ENCODE peak calls at places on chromosomes 3 and 15, in eight cellular contexts. G is cardiac muscle cell; W is effector memory CD4-positive, alpha-beta T cell; J is right cardiac atrium; D is A549; H is heart left ventricle; X is ovary; K is aorta. B is an unnamed sample.

GRCh38 chr15:48875241-48875640 is 2.7 kb upstream of the EID1 start:
- DNase-seq in G (no peak), W (no peak), J (no peak), D (no peak), H (no peak), X (no peak), K (no peak), B (no peak)

GRCh38 chr3:140941090-140941433 is 574 bp upstream of the SLC25A36 start:
- DNase-seq in G (no peak), W (no peak), J (no peak), D (no peak), H (no peak), X (no peak), K (no peak), B (no peak)

GRCh38 chr3:178384302-178384939 is 151.8 kb upstream of the KCNMB2 start:
- DNase-seq in G (peak; percentile 56), W (no peak), J (no peak), D (no peak), H (no peak), X (no peak), K (no peak), B (no peak)

GRCh38 chr15:84878504-84878903 is 6.0 kb upstream of the SLC28A1 start:
- DNase-seq in G (peak; percentile 70), W (no peak), J (peak; percentile 84), D (peak; percentile 73), H (peak; percentile 51), X (peak; percentile 80), K (no peak), B (peak; percentile 70)

GRCh38 chr3:126527006-126527405 is 3.1 kb downstream of the CHST13 start:
- DNase-seq in G (no peak), W (no peak), J (no peak), D (no peak), H (no peak), X (no peak), K (no peak), B (no peak)

GRCh38 chr3:172749201-172749965 is 1.1 kb upstream of the ECT2 start:
- DNase-seq in G (peak; percentile 87), W (no peak), J (peak; percentile 47), D (peak; percentile 98), H (peak; percentile 19), X (peak; percentile 51), K (no peak), B (no peak)

GRCh38 chr3:109413049-109413448 is 75.7 kb upstream of the DPPA4 start:
- DNase-seq in G (no peak), W (no peak), J (no peak), D (no peak), H (no peak), X (no peak), K (no peak), B (no peak)

GRCh38 chr3:117719316-117719926 is 1009.8 kb downstream of the TUSC7 start:
- DNase-seq in G (peak; percentile 37), W (no peak), J (no peak), D (peak; percentile 17), H (no peak), X (no peak), K (no peak), B (no peak)

GRCh38 chr3:139935071-139935865 is at the start of gene CLSTN2:
- DNase-seq in G (peak; percentile 44), W (no peak), J (peak; percentile 96), D (peak; percentile 31), H (peak; percentile 58), X (peak; percentile 92), K (peak; percentile 91), B (no peak)

GRCh38 chr3:158845748-158846350 is 44.0 kb downstream of the MFSD1 start:
- DNase-seq in G (peak; percentile 23), W (no peak), J (no peak), D (peak; percentile 49), H (no peak), X (peak; percentile 21), K (no peak), B (no peak)

GRCh38 chr15:62765916-62766315 is 276.6 kb upstream of the TPM1 start:
- DNase-seq in G (no peak), W (no peak), J (no peak), D (no peak), H (no peak), X (no peak), K (no peak), B (no peak)

GRCh38 chr3:73580343-73580742 is 44.4 kb downstream of the PDZRN3 start:
- DNase-seq in G (peak; percentile 92), W (no peak), J (no peak), D (no peak), H (no peak), X (peak; percentile 41), K (no peak), B (no peak)

GRCh38 chr3:150000631-150001030 is 29.9 kb upstream of the PFN2 start:
- DNase-seq in G (no peak), W (no peak), J (no peak), D (no peak), H (no peak), X (no peak), K (no peak), B (no peak)

GRCh38 chr15:56913670-56914069 is 4.8 kb upstream of the TCF12 start:
- DNase-seq in G (peak; percentile 82), W (no peak), J (no peak), D (no peak), H (no peak), X (no peak), K (no peak), B (no peak)

GRCh38 chr3:89372456-89372855 is 265.0 kb downstream of the EPHA3 start:
- DNase-seq in G (peak; percentile 13), W (no peak), J (no peak), D (no peak), H (no peak), X (no peak), K (no peak), B (no peak)

GRCh38 chr15:59885832-59886231 is 118.3 kb upstream of the FOXB1 start:
- DNase-seq in G (peak; percentile 43), W (no peak), J (no peak), D (no peak), H (no peak), X (no peak), K (no peak), B (no peak)

GRCh38 chr3:133835418-133835743 is 29.8 kb downstream of the SRPRB start:
- DNase-seq in G (no peak), W (no peak), J (no peak), D (no peak), H (no peak), X (no peak), K (no peak), B (no peak)

GRCh38 chr3:4742359-4742758 is 236.9 kb upstream of the BHLHE40 start:
- DNase-seq in G (no peak), W (no peak), J (no peak), D (peak; percentile 52), H (no peak), X (peak; percentile 40), K (no peak), B (no peak)

GRCh38 chr3:41002104-41002503 is 197.2 kb upstream of the CTNNB1 start:
- DNase-seq in G (no peak), W (no peak), J (no peak), D (no peak), H (no peak), X (no peak), K (no peak), B (no peak)

GRCh38 chr15:25410649-25411048 is 28.2 kb downstream of the UBE3A start:
- DNase-seq in G (peak; percentile 49), W (no peak), J (no peak), D (no peak), H (no peak), X (no peak), K (no peak), B (no peak)

GRCh38 chr15:31272558-31273257 is 53.9 kb upstream of the KLF13 start:
- DNase-seq in G (no peak), W (no peak), J (peak; percentile 56), D (no peak), H (peak; percentile 8), X (peak; percentile 13), K (no peak), B (no peak)

GRCh38 chr3:52798978-52799476 is 4.4 kb downstream of the ITIH3 start:
- DNase-seq in G (peak; percentile 9), W (no peak), J (no peak), D (peak; percentile 36), H (no peak), X (no peak), K (no peak), B (no peak)

GRCh38 chr3:106611841-106612240 is 743.0 kb upstream of the CBLB start:
- DNase-seq in G (peak; percentile 71), W (no peak), J (no peak), D (no peak), H (no peak), X (no peak), K (no peak), B (no peak)

GRCh38 chr3:177195941-177196472 is 1.3 kb downstream of the TBL1XR1 start:
- DNase-seq in G (peak; percentile 39), W (no peak), J (no peak), D (no peak), H (peak; percentile 17), X (no peak), K (no peak), B (no peak)
- H3K4me1 ChIP-seq in G (peaks cover 17% of the 10 kb centered on the region), W (peaks cover 25% of the 10 kb centered on the region), J (peaks cover 2% of the 10 kb centered on the region), D (peaks cover 31% of the 10 kb centered on the region), H (peaks cover 11% of the 10 kb centered on the region), X (peaks cover 2% of the 10 kb centered on the region), K (no peaks in the 10 kb centered on the region), B (peaks cover 59% of the 10 kb centered on the region)

GRCh38 chr15:32700501-32701150 is 17.2 kb upstream of the GREM1 start:
- DNase-seq in G (no peak), W (no peak), J (no peak), D (no peak), H (no peak), X (no peak), K (no peak), B (no peak)

GRCh38 chr15:32706704-32707103 is 11.1 kb upstream of the GREM1 start:
- DNase-seq in G (no peak), W (no peak), J (no peak), D (no peak), H (no peak), X (no peak), K (no peak), B (no peak)

GRCh38 chr15:32705450-32705849 is 12.4 kb upstream of the GREM1 start:
- DNase-seq in G (peak; percentile 39), W (no peak), J (no peak), D (no peak), H (no peak), X (no peak), K (no peak), B (no peak)

GRCh38 chr15:32701863-32702262 is 15.9 kb upstream of the GREM1 start:
- DNase-seq in G (no peak), W (no peak), J (no peak), D (no peak), H (no peak), X (no peak), K (no peak), B (no peak)

GRCh38 chr15:32704343-32705076 is 13.3 kb upstream of the GREM1 start:
- DNase-seq in G (peak; percentile 70), W (no peak), J (no peak), D (no peak), H (no peak), X (no peak), K (no peak), B (no peak)
- H3K4me1 ChIP-seq in G (no peaks in the 10 kb centered on the region), W (no peaks in the 10 kb centered on the region), J (no peaks in the 10 kb centered on the region), D (peaks cover 6% of the 10 kb centered on the region), H (no peaks in the 10 kb centered on the region), X (no peaks in the 10 kb centered on the region), K (no peaks in the 10 kb centered on the region), B (no peaks in the 10 kb centered on the region)

GRCh38 chr3:45608885-45609284 is 14.3 kb downstream of the LIMD1 start:
- DNase-seq in G (peak; percentile 42), W (no peak), J (no peak), D (no peak), H (no peak), X (no peak), K (no peak), B (no peak)
- H3K4me1 ChIP-seq in G (peaks cover 15% of the 10 kb centered on the region), W (no peaks in the 10 kb centered on the region), J (peaks cover 33% of the 10 kb centered on the region), D (peaks cover 71% of the 10 kb centered on the region), H (peaks cover 68% of the 10 kb centered on the region), X (peaks cover 21% of the 10 kb centered on the region), K (peaks cover 3% of the 10 kb centered on the region), B (no peaks in the 10 kb centered on the region)

GRCh38 chr15:50886611-50887350 is 21.7 kb upstream of the AP4E1 start:
- DNase-seq in G (peak; percentile 37), W (no peak), J (no peak), D (no peak), H (no peak), X (no peak), K (no peak), B (no peak)
- H3K4me1 ChIP-seq in G (no peaks in the 10 kb centered on the region), W (no peaks in the 10 kb centered on the region), J (no peaks in the 10 kb centered on the region), D (peaks cover 34% of the 10 kb centered on the region), H (no peaks in the 10 kb centered on the region), X (peaks cover 2% of the 10 kb centered on the region), K (peaks cover 3% of the 10 kb centered on the region), B (peaks cover 11% of the 10 kb centered on the region)

B was measured in CD8-positive, alpha-beta memory T cell.